ENCODE peak calls at places on chromosomes 5 and 9, in eight cellular contexts. R is A549, S is ovary, W is esophagus muscularis mucosa, J is tibial nerve, A is K562, M is transverse colon, O is sigmoid colon. H is an unnamed sample.

GRCh38 chr9:79883073-79883645 is 311.4 kb downstream of the TLE4 start:
- DNase-seq in W (no peak), R (no peak), O (no peak), M (peak; percentile 26), S (no peak), A (no peak), J (no peak), H (no peak)

GRCh38 chr5:72651779-72652178 is 144.6 kb upstream of the ZNF366 start:
- DNase-seq in S (no peak), M (no peak), A (no peak), R (peak; percentile 23), W (no peak), O (no peak), J (no peak), H (no peak)

GRCh38 chr5:100175346-100175745 is 359.8 kb upstream of the FAM174A start:
- DNase-seq in S (no peak), O (no peak), M (no peak), J (no peak), R (no peak), A (no peak), W (no peak), H (no peak)

GRCh38 chr5:55636177-55636576 is 75.9 kb downstream of the SLC38A9 start:
- DNase-seq in R (peak; percentile 21), M (no peak), O (no peak), J (no peak), S (no peak), W (no peak), A (no peak), H (no peak)

GRCh38 chr5:180120221-180121101 is 48.9 kb upstream of the RNF130 start:
- DNase-seq in J (no peak), M (no peak), W (no peak), O (peak; percentile 61), R (no peak), S (no peak), A (no peak), H (no peak)

GRCh38 chr5:147081256-147081872 is 153.5 kb upstream of the STK32A start:
- DNase-seq in A (no peak), W (no peak), M (no peak), R (no peak), S (no peak), J (peak; percentile 16), O (peak; percentile 69), H (no peak)

GRCh38 chr9:94096819-94097577 is 12.7 kb downstream of the PTPDC1 start:
- DNase-seq in W (peak; percentile 8), J (no peak), A (no peak), O (no peak), M (no peak), R (no peak), S (no peak), H (no peak)

GRCh38 chr9:136665704-136666363 is 3.1 kb downstream of the EGFL7 start:
- DNase-seq in J (no peak), W (no peak), O (no peak), R (no peak), A (peak; percentile 88), M (no peak), S (no peak), H (no peak)

GRCh38 chr9:120348951-120349429 is 231.0 kb downstream of the CDK5RAP2 start:
- DNase-seq in O (no peak), J (no peak), S (no peak), R (peak; percentile 62), W (no peak), M (no peak), A (peak; percentile 42), H (no peak)

GRCh38 chr9:108759835-108760234 is 96.0 kb downstream of the ACTL7B start:
- DNase-seq in A (no peak), W (no peak), M (no peak), O (no peak), R (no peak), S (no peak), J (no peak), H (no peak)
- TF ChIP-seq EP300 in A (no peak), W (no peak), M (no peak), O (no peak), R (no peak), S (no peak), J (no peak), H (no peak)

GRCh38 chr9:87873607-87874319 is 8.9 kb upstream of the SPATA31E1 start:
- DNase-seq in S (no peak), M (peak; percentile 56), A (no peak), O (no peak), J (no peak), R (no peak), W (peak; percentile 75), H (no peak)

GRCh38 chr9:87871425-87872078 is 11.1 kb upstream of the SPATA31E1 start:
- DNase-seq in O (no peak), A (no peak), S (no peak), R (no peak), W (no peak), J (no peak), M (no peak), H (no peak)

GRCh38 chr9:87874320-87874655 is 8.4 kb upstream of the SPATA31E1 start:
- DNase-seq in M (no peak), W (peak; percentile 75), A (no peak), O (no peak), J (no peak), R (no peak), S (no peak), H (no peak)

GRCh38 chr9:87869082-87869481 is 13.6 kb upstream of the SPATA31E1 start:
- DNase-seq in M (no peak), A (no peak), R (no peak), S (no peak), O (no peak), J (no peak), W (no peak), H (no peak)

DNA sequence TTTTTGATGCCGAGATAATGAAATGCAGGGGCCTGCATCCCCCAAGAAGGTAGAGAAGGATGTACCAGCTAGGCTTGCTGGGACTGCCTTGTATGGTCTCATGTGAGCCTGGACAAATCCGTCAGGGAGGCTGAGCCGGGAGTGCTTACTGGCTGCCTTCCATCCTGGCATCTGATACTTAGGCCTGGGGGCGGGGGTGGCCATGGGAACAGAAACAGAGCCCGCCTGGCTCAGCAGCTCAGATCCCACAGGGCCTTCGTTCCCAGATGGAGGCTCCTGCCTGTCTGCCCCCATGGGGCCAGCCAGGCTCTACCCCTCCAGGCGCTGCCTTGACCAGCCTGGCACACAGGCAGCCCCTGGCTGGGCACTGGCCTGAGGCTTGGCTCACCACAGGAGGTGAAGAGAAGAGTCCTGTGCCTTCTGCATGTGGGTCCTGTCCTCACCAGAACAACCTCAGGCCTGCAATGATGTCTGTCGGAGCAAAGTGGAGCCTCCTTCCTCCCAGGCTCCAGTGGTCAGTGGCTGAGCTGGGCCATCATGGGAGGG is 10.5 kb upstream of the SPATA31E1 start:
- DNase-seq in W (no peak), R (no peak), O (peak; percentile 91), J (no peak), M (no peak), S (no peak), A (no peak), H (no peak)
- TF ChIP-seq EP300 in W (no peak), R (no peak), O (no peak), J (no peak), M (no peak), S (no peak), A (no peak), H (no peak)

GRCh38 chr9:78074385-78075291 is 43.0 kb upstream of the GNAQ start:
- DNase-seq in A (no peak), S (no peak), M (no peak), W (no peak), J (no peak), O (no peak), R (no peak), H (no peak)
- TF ChIP-seq EP300 in A (no peak), S (no peak), M (no peak), W (no peak), J (no peak), O (no peak), R (no peak), H (no peak)

GRCh38 chr5:14879985-14880589 is 8.5 kb upstream of the ANKH start:
- DNase-seq in S (no peak), O (no peak), J (no peak), A (no peak), W (no peak), R (no peak), M (no peak), H (no peak)
- TF ChIP-seq EP300 in S (no peak), O (no peak), J (no peak), A (no peak), W (no peak), R (no peak), M (no peak), H (no peak)

GRCh38 chr5:32942225-32942989 is 231.3 kb downstream of the NPR3 start:
- DNase-seq in W (no peak), O (no peak), R (peak; percentile 62), M (peak; percentile 12), S (no peak), A (peak; percentile 51), J (no peak), H (no peak)
- TF ChIP-seq EP300 in W (no peak), O (no peak), R (no peak), M (no peak), S (no peak), A (no peak), J (no peak), H (no peak)

GRCh38 chr5:129747847-129748407 is at the start of gene MINAR2:
- DNase-seq in R (no peak), A (no peak), S (no peak), M (no peak), J (no peak), O (no peak), W (no peak), H (no peak)
- TF ChIP-seq EP300 in R (no peak), A (no peak), S (no peak), M (no peak), J (no peak), O (no peak), W (no peak), H (no peak)